ENCODE peak calls at places on chromosomes 6 and 20, in four cellular contexts. Q is HCT116, W is neuronal stem cell, F is HepG2. A is an unnamed sample. For H3K4me1, the result is how much of the 10 kb centered on the place peaks cover.

GRCh38 chr20:40606660-40607059 is 82.4 kb downstream of the MAFB start:
- DNase-seq in Q (no peak), F (no peak), W (no peak), A (no peak)

GRCh38 chr20:5090191-5090590 is 29.6 kb downstream of the PCNA start:
- DNase-seq in F (no peak), W (no peak), Q (no peak), A (no peak)

GRCh38 chr6:15400572-15401004 is 154.7 kb downstream of the JARID2 start:
- DNase-seq in F (no peak), Q (no peak), W (no peak), A (no peak)

GRCh38 chr20:8385247-8385646 is 253.2 kb downstream of the PLCB1 start:
- DNase-seq in W (no peak), Q (no peak), F (no peak), A (no peak)

GRCh38 chr6:165774903-165775608 is 112.0 kb upstream of the PDE10A start:
- DNase-seq in Q (no peak), F (peak), W (no peak), A (no peak)

GRCh38 chr6:89037156-89037900 is 43.2 kb upstream of the PNRC1 start:
- DNase-seq in W (no peak), F (no peak), Q (no peak), A (no peak)

GRCh38 chr6:169863149-169863525 is 111.7 kb downstream of the ERMARD start:
- DNase-seq in W (no peak), F (no peak), Q (no peak), A (no peak)

GRCh38 chr6:150314230-150315188 is 54.3 kb upstream of the IYD start:
- DNase-seq in Q (no peak), W (no peak), F (no peak), A (no peak)

DNA sequence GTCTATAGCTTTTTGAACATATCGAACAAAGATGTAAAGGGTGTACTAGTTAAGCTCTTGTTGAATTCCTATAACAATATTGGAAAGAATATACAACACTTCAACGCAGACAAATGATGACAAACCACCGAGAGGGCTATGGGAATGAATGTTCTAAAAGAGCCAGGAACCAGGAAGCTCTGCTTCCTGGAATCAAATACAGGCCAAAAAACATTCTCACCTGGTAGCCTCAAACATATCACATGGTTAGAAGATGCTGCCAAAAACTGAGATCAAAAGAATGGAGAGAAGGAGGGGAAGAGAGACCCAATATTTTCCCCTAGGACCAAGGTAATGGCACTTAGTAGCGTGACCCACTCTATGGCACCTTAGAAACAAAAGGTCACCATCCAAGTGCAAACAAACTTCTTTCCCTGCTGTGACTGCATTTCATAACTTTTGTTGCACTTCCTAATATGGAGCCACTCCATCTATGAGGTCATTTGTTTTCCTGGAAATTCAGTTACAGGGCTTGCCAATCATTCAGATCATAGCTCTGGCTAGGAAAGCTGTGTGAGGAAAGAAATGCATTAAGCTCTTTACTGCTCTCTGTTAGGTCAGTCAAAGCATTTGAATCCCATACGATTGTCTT is 199.2 kb upstream of the NT5E start:
- DNase-seq in F (peak), Q (no peak), W (no peak), A (peak)
- H3K4me3 ChIP-seq in F (no peak), Q (no peak), W (no peak), A (no peak)

GRCh38 chr6:35494161-35494563 is 2.7 kb downstream of the TEAD3 start:
- DNase-seq in W (no peak), Q (no peak), F (no peak), A (peak)
- H3K9ac ChIP-seq in W (peak), Q (no peak), F (no peak), A (peak)

DNA sequence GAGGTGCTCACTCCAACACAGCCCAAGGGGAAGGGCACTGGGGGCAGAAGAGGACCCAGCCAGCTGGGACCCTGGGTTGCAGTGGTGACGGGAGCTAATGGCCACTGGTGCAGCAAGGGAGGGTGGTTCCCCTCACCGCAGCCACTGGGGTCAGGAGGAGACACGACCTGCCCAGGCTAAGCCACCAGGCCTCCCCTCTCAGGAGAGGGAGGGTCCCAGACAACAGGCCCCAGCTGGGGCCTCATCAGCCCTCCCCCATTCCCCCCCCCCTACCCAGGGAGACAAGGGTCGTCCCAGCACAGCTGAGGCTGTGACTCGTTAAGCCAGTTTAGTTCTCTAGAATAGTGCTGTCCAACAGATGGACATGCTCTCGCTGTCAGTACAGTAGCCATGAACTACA is 17.3 kb upstream of the MATN4 start:
- DNase-seq in F (no peak), W (no peak), Q (no peak), A (no peak)
- H3K4me1 ChIP-seq in F (under half), W (under half), Q (under half), A (under half)

GRCh38 chr6:29553268-29554057 is 6.1 kb downstream of the UBD start:
- DNase-seq in F (no peak), W (peak), Q (no peak), A (peak)
- H3K4me3 ChIP-seq in F (no peak), W (peak), Q (no peak), A (peak)

DNA sequence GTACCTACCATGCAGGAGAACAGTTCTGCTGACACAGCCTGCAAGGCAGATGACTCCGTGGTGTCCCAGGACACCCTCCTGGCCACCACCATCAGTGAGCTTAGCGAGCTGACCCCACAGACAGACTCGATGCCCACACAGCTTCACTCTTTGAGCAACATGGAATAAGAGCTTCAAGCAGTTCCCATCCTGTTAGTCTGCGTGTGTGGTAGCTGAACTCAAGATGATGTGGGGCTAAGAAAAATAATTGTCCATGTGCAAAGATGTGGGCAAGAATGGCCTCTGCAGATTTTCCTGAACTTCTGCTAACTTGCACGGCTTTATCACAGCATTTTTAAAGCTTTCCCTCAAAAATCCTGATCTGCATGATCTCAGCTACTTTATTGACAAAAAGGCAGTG is 8.3 kb downstream of the GZF1 start:
- DNase-seq in Q (no peak), W (no peak), F (no peak), A (no peak)
- H3K9ac ChIP-seq in Q (no peak), W (no peak), F (no peak), A (no peak)